ENCODE peak calls at places on chromosomes 2 and 18, in four cellular contexts. J is upper lobe of right lung, C is keratinocyte, E is astrocyte of the cerebellum. K is an unnamed sample.

GRCh38 chr2:240732911-240733622 is 41.4 kb downstream of the AQP12A start:
- DNase-seq in J (no peak), C (no peak), E (no peak), K (peak)

GRCh38 chr18:76398899-76399612 is 96.0 kb downstream of the ZNF516 start:
- DNase-seq in J (peak), C (peak), E (peak), K (peak)

GRCh38 chr2:117828870-117829269 is 14.4 kb downstream of the DDX18 start:
- DNase-seq in J (no peak), C (no peak), E (no peak), K (no peak)

GRCh38 chr2:152402780-152403388 is 67.9 kb downstream of the FMNL2 start:
- DNase-seq in J (no peak), C (no peak), E (no peak), K (no peak)

GRCh38 chr2:220227272-220227920 is 600.0 kb downstream of the SLC4A3 start:
- DNase-seq in J (no peak), C (no peak), E (peak), K (no peak)

GRCh38 chr2:236998250-236998649 is 87.4 kb upstream of the COPS8 start:
- DNase-seq in J (no peak), C (no peak), E (peak), K (no peak)

GRCh38 chr2:125516496-125517109 is 1139.4 kb upstream of the GYPC start:
- DNase-seq in J (no peak), C (no peak), E (no peak), K (no peak)

GRCh38 chr2:28408764-28409599 is 16.3 kb downstream of the FOSL2 start:
- DNase-seq in J (peak), C (no peak), E (no peak), K (peak)

GRCh38 chr18:55179460-55180195 is 220.4 kb upstream of the CCDC68 start:
- DNase-seq in J (no peak), C (no peak), E (peak), K (no peak)

GRCh38 chr18:56575819-56576663 is 62.4 kb downstream of the TXNL1 start:
- DNase-seq in J (no peak), C (no peak), E (peak), K (no peak)

GRCh38 chr2:231614559-231615057 is 21.9 kb downstream of the TEX44 start:
- DNase-seq in J (peak), C (no peak), E (no peak), K (peak)

GRCh38 chr2:234674781-234675201 is 177.9 kb upstream of the ARL4C start:
- DNase-seq in J (no peak), C (no peak), E (no peak), K (no peak)

GRCh38 chr2:26606847-26607190 is 34.3 kb downstream of the CIB4 start:
- DNase-seq in J (peak), C (peak), E (no peak), K (no peak)

GRCh38 chr2:230216489-230216888 is 3.3 kb downstream of the SP110 start:
- DNase-seq in J (no peak), C (peak), E (no peak), K (no peak)

GRCh38 chr2:240397924-240398611 is 37.4 kb upstream of the GPC1 start:
- DNase-seq in J (no peak), C (no peak), E (no peak), K (no peak)

GRCh38 chr2:40113997-40114396 is 334.9 kb upstream of the THUMPD2 start:
- DNase-seq in J (no peak), C (no peak), E (no peak), K (no peak)

GRCh38 chr2:47379384-47379783 is 23.6 kb upstream of the MSH2 start:
- DNase-seq in J (no peak), C (no peak), E (no peak), K (no peak)

GRCh38 chr2:182682210-182682609 is 33.8 kb upstream of the DNAJC10 start:
- DNase-seq in J (no peak), C (no peak), E (no peak), K (no peak)

GRCh38 chr2:26522325-26523120 is 44.6 kb upstream of the OTOF start:
- DNase-seq in J (peak), C (no peak), E (no peak), K (peak)

GRCh38 chr2:9170458-9171130 is 36.0 kb upstream of the ASAP2 start:
- DNase-seq in J (no peak), C (no peak), E (no peak), K (no peak)

GRCh38 chr2:235095569-235095968 is 143.8 kb downstream of the SH3BP4 start:
- DNase-seq in J (no peak), C (no peak), E (no peak), K (no peak)

GRCh38 chr2:152647417-152648010 is 69.7 kb downstream of the PRPF40A start:
- DNase-seq in J (peak), C (no peak), E (peak), K (peak)

GRCh38 chr18:63149200-63149587 is 170.4 kb downstream of the BCL2 start:
- DNase-seq in J (no peak), C (no peak), E (no peak), K (no peak)

GRCh38 chr2:242020196-242021004 is 150.9 kb downstream of the RTP5 start:
- DNase-seq in J (peak), C (no peak), E (no peak), K (peak)

GRCh38 chr2:157875720-157876065 is 437 bp downstream of the ACVR1 start:
- DNase-seq in J (peak), C (no peak), E (no peak), K (peak)

GRCh38 chr2:51782874-51783765 is 751.2 kb upstream of the NRXN1 start:
- DNase-seq in J (no peak), C (no peak), E (no peak), K (no peak)

GRCh38 chr2:168660859-168661258 is 141.6 kb upstream of the NOSTRIN start:
- DNase-seq in J (no peak), C (no peak), E (no peak), K (no peak)

DNA sequence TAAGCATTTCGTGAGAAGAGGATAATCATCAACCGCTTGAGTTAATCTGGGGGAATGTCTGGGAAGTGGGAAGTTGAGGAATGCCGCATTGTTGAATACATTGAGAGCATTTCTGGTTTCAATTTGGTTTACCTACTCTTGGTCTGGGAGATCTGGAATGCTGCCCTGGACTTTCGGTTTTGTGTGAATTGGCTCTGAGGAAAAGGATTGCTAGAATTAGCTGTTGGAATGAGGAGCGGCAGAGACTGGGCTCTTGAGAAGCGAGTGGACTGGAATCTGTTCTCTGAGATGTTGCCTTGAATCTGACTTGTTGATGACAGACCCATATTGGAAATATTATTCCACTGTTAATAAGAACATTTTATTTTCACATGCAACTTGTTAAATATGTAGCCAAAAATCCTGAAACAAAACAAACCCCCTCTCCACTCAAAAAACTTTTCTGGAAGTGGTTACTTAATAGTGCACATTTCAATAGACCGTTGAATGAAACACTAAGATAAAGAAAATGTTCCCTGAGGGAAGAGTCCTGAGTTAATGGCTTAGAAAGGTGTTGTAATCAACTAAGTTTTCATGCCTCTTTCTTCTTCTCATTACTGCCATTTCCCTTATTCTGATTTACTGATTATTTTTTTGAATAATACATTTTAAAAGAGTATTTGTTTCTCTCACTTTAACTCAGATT is 50.8 kb downstream of the PTPRM start:
- DNase-seq in J (no peak), C (no peak), E (peak), K (peak)
- H3K4me3 ChIP-seq in J (peak), C (no peak), E (no peak), K (no peak)

DNA sequence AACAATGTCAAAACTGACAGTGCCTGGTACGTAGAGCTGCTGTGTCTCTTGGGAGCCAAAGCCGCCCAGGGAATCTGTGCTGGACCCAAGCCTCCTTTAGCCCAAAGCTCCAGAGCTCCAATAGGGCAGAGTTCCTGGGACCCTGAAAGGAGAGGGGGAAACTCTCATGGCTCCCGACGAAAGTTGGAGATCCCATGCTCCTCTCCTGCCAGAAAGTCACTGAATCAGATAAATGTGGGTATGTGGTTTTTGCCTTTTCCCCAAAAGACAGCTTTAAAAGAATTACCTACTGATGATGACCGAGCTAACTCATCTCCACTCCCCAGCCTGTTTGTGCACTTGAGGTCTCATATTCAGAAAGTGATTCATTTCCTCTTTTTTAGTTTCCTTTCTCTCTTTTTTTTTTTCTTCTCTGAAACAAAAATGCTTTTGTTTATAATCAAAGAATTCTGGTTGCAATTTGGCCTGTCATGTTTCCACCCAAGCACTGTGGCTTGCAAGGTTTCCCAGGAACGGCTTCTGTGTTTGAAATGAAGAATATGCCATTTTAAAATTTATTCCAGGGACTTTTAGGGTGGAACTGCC is 14.1 kb upstream of the PMAIP1 start:
- DNase-seq in J (no peak), C (no peak), E (peak), K (no peak)
- H3K4me3 ChIP-seq in J (no peak), C (no peak), E (no peak), K (no peak)

GRCh38 chr18:35732134-35732533 is 150.6 kb downstream of the GALNT1 start:
- DNase-seq in J (no peak), C (no peak), E (no peak), K (no peak)

GRCh38 chr18:35732652-35733051 is 151.1 kb downstream of the GALNT1 start:
- DNase-seq in J (no peak), C (no peak), E (peak), K (no peak)

GRCh38 chr18:35728676-35729075 is 147.1 kb downstream of the GALNT1 start:
- DNase-seq in J (no peak), C (no peak), E (no peak), K (no peak)

GRCh38 chr18:35730738-35731370 is 149.3 kb downstream of the GALNT1 start:
- DNase-seq in J (no peak), C (no peak), E (no peak), K (no peak)

DNA sequence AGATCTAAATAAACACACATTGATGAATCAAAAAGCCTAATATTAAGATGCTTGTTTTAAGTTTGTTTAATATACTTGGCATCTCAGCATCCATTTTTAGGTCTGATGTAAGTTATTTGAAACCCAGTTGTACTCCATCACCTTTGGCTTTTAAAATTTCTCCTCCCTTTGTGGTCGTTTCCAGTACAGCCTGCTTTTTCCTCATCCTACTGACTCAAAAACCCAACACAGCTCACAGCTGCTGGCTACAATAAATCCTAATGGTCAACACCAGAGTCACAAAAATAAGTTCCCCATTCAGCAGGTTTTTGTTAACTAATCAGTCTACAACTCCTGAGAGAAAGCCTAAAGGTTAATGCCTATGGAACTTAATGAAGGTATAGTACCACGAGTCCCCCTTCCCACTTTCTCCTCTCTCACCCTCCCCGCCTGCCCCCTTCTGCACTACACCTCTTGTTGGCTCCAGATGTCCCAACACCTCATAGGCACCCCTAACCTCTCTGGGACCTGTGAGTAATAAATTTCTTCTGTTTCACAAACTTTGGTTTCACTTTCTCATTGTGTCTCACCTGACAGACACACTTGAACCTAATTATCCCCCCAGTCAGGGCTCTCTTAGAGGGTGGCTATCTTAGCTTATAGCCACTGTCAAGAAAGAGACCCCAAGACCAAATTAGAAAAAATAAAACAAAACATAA is 148.6 kb downstream of the GALNT1 start:
- DNase-seq in J (no peak), C (no peak), E (no peak), K (no peak)
- H3K4me3 ChIP-seq in J (no peak), C (no peak), E (no peak), K (no peak)

GRCh38 chr2:113127646-113128385 is 418 bp downstream of the IL1RN start:
- DNase-seq in J (no peak), C (no peak), E (no peak), K (no peak)

GRCh38 chr2:113124984-113125855 is 2.2 kb upstream of the IL1RN start:
- DNase-seq in J (no peak), C (no peak), E (no peak), K (no peak)

GRCh38 chr2:113129519-113130078 is 2.2 kb downstream of the IL1RN start:
- DNase-seq in J (no peak), C (no peak), E (no peak), K (no peak)

GRCh38 chr2:113126845-113127645 is at the start of gene IL1RN:
- DNase-seq in J (no peak), C (no peak), E (no peak), K (peak)

DNA sequence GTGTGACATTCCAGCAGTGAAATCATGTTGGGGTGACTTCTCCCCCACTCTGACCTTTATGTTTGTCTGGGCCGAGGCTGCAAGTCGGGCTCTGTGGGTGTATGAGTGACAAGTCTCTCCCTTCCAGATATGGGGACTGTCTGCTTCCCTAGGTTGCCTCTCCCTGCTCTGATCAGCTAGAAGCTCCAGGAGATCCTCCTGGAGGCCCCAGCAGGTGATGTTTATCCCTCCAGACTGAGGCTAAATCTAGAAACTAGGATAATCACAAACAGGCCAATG is 927 bp downstream of the IL1RN start:
- DNase-seq in J (no peak), C (no peak), E (no peak), K (no peak)
- H3K4me3 ChIP-seq in J (peak), C (no peak), E (no peak), K (no peak)

GRCh38 chr18:70384181-70384790 is 95.4 kb downstream of the SOCS6 start:
- DNase-seq in J (no peak), C (peak), E (peak), K (no peak)
- H3K4me3 ChIP-seq in J (no peak), C (no peak), E (no peak), K (no peak)

GRCh38 chr18:5894613-5895299 is 566 bp downstream of the TMEM200C start:
- DNase-seq in J (peak), C (no peak), E (no peak), K (peak)
- H3K4me3 ChIP-seq in J (peak), C (peak), E (peak), K (peak)